ENCODE peak calls at places on chromosome 5, in seven cellular contexts. One of them, this sample, is unnamed.

GRCh38 chr5:107100121-107100520 is 570.6 kb downstream of the EFNA5 start:
- DNase-seq in fibroblast of lung: no peak
- DNase-seq in gastrocnemius medialis: no peak
- DNase-seq in choroid plexus epithelial cell: peak; percentile 36
- DNase-seq in prostate gland: no peak
- DNase-seq in hepatocyte: no peak
- DNase-seq in bronchial epithelial cell: no peak
- DNase-seq in this sample: no peak

GRCh38 chr5:159017787-159018186 is 81.9 kb downstream of the EBF1 start:
- DNase-seq in fibroblast of lung: peak; percentile 86
- DNase-seq in gastrocnemius medialis: peak; percentile 40
- DNase-seq in choroid plexus epithelial cell: peak; percentile 94
- DNase-seq in prostate gland: no peak
- DNase-seq in hepatocyte: peak; percentile 18
- DNase-seq in bronchial epithelial cell: peak; percentile 66
- DNase-seq in this sample: no peak

GRCh38 chr5:96517294-96517693 is 84.2 kb upstream of the PCSK1 start:
- DNase-seq in fibroblast of lung: peak; percentile 89
- DNase-seq in gastrocnemius medialis: no peak
- DNase-seq in choroid plexus epithelial cell: peak; percentile 38
- DNase-seq in prostate gland: no peak
- DNase-seq in hepatocyte: no peak
- DNase-seq in bronchial epithelial cell: no peak
- DNase-seq in this sample: no peak

GRCh38 chr5:33788922-33789321 is 102.9 kb downstream of the ADAMTS12 start:
- DNase-seq in fibroblast of lung: peak; percentile 97
- DNase-seq in gastrocnemius medialis: no peak
- DNase-seq in choroid plexus epithelial cell: peak; percentile 97
- DNase-seq in prostate gland: no peak
- DNase-seq in hepatocyte: no peak
- DNase-seq in bronchial epithelial cell: peak; percentile 47
- DNase-seq in this sample: no peak

GRCh38 chr5:38725419-38725865 is 120.4 kb upstream of the OSMR start:
- DNase-seq in fibroblast of lung: no peak
- DNase-seq in gastrocnemius medialis: no peak
- DNase-seq in choroid plexus epithelial cell: peak; percentile 29
- DNase-seq in prostate gland: no peak
- DNase-seq in hepatocyte: no peak
- DNase-seq in bronchial epithelial cell: no peak
- DNase-seq in this sample: no peak

GRCh38 chr5:169354921-169355320 is 54.0 kb upstream of the SLIT3 start:
- DNase-seq in fibroblast of lung: no peak
- DNase-seq in gastrocnemius medialis: no peak
- DNase-seq in choroid plexus epithelial cell: no peak
- DNase-seq in prostate gland: no peak
- DNase-seq in hepatocyte: no peak
- DNase-seq in bronchial epithelial cell: peak; percentile 66
- DNase-seq in this sample: peak; percentile 73

GRCh38 chr5:132094393-132095076 is 20.9 kb downstream of the CSF2 start:
- DNase-seq in fibroblast of lung: peak; percentile 90
- DNase-seq in gastrocnemius medialis: no peak
- DNase-seq in choroid plexus epithelial cell: peak; percentile 89
- DNase-seq in prostate gland: no peak
- DNase-seq in hepatocyte: peak; percentile 67
- DNase-seq in bronchial epithelial cell: peak; percentile 94
- DNase-seq in this sample: peak; percentile 90

GRCh38 chr5:151719228-151719861 is 32.6 kb upstream of the SPARC start:
- DNase-seq in fibroblast of lung: peak; percentile 61
- DNase-seq in gastrocnemius medialis: peak; percentile 35
- DNase-seq in choroid plexus epithelial cell: peak; percentile 70
- DNase-seq in prostate gland: no peak
- DNase-seq in hepatocyte: no peak
- DNase-seq in bronchial epithelial cell: no peak
- DNase-seq in this sample: no peak

GRCh38 chr5:5240234-5240633 is 100.1 kb downstream of the ADAMTS16 start:
- DNase-seq in fibroblast of lung: no peak
- DNase-seq in gastrocnemius medialis: no peak
- DNase-seq in choroid plexus epithelial cell: no peak
- DNase-seq in prostate gland: no peak
- DNase-seq in hepatocyte: no peak
- DNase-seq in bronchial epithelial cell: no peak
- DNase-seq in this sample: no peak

GRCh38 chr5:176631383-176631970 is 1.0 kb downstream of the EIF4E1B start:
- DNase-seq in fibroblast of lung: no peak
- DNase-seq in gastrocnemius medialis: no peak
- DNase-seq in choroid plexus epithelial cell: no peak
- DNase-seq in prostate gland: no peak
- DNase-seq in hepatocyte: no peak
- DNase-seq in bronchial epithelial cell: no peak
- DNase-seq in this sample: no peak

GRCh38 chr5:131521252-131521651 is 113.8 kb downstream of the RAPGEF6 start:
- DNase-seq in fibroblast of lung: no peak
- DNase-seq in gastrocnemius medialis: no peak
- DNase-seq in choroid plexus epithelial cell: peak; percentile 57
- DNase-seq in prostate gland: no peak
- DNase-seq in hepatocyte: no peak
- DNase-seq in bronchial epithelial cell: peak; percentile 83
- DNase-seq in this sample: peak; percentile 15

GRCh38 chr5:5755888-5756287 is 333.4 kb downstream of the ICE1 start:
- DNase-seq in fibroblast of lung: no peak
- DNase-seq in gastrocnemius medialis: no peak
- DNase-seq in choroid plexus epithelial cell: no peak
- DNase-seq in prostate gland: no peak
- DNase-seq in hepatocyte: no peak
- DNase-seq in bronchial epithelial cell: no peak
- DNase-seq in this sample: no peak

GRCh38 chr5:179766021-179766725 is 27.6 kb upstream of the LTC4S start:
- DNase-seq in fibroblast of lung: peak; percentile 31
- DNase-seq in gastrocnemius medialis: no peak
- DNase-seq in choroid plexus epithelial cell: peak; percentile 66
- DNase-seq in prostate gland: no peak
- DNase-seq in hepatocyte: no peak
- DNase-seq in bronchial epithelial cell: no peak
- DNase-seq in this sample: no peak

GRCh38 chr5:175092691-175093090 is 351.3 kb downstream of the DRD1 start:
- DNase-seq in fibroblast of lung: no peak
- DNase-seq in gastrocnemius medialis: no peak
- DNase-seq in choroid plexus epithelial cell: no peak
- DNase-seq in prostate gland: no peak
- DNase-seq in hepatocyte: peak; percentile 40
- DNase-seq in bronchial epithelial cell: no peak
- DNase-seq in this sample: no peak

GRCh38 chr5:93584531-93585053 is 1.6 kb downstream of the NR2F1 start:
- DNase-seq in fibroblast of lung: no peak
- DNase-seq in gastrocnemius medialis: no peak
- DNase-seq in choroid plexus epithelial cell: peak; percentile 53
- DNase-seq in prostate gland: no peak
- DNase-seq in hepatocyte: no peak
- DNase-seq in bronchial epithelial cell: no peak
- DNase-seq in this sample: no peak

GRCh38 chr5:93583525-93583798 is 440 bp downstream of the NR2F1 start:
- DNase-seq in fibroblast of lung: no peak
- DNase-seq in gastrocnemius medialis: no peak
- DNase-seq in choroid plexus epithelial cell: peak; percentile 78
- DNase-seq in prostate gland: no peak
- DNase-seq in hepatocyte: no peak
- DNase-seq in bronchial epithelial cell: no peak
- DNase-seq in this sample: no peak

GRCh38 chr5:93585753-93586385 is 2.8 kb downstream of the NR2F1 start:
- DNase-seq in fibroblast of lung: peak; percentile 64
- DNase-seq in gastrocnemius medialis: no peak
- DNase-seq in choroid plexus epithelial cell: peak; percentile 50
- DNase-seq in prostate gland: no peak
- DNase-seq in hepatocyte: no peak
- DNase-seq in bronchial epithelial cell: no peak
- DNase-seq in this sample: no peak

GRCh38 chr5:93583799-93584530 is 943 bp downstream of the NR2F1 start:
- DNase-seq in fibroblast of lung: peak; percentile 47
- DNase-seq in gastrocnemius medialis: no peak
- DNase-seq in choroid plexus epithelial cell: no peak
- DNase-seq in prostate gland: no peak
- DNase-seq in hepatocyte: peak; percentile 58
- DNase-seq in bronchial epithelial cell: no peak
- DNase-seq in this sample: peak; percentile 48

DNA sequence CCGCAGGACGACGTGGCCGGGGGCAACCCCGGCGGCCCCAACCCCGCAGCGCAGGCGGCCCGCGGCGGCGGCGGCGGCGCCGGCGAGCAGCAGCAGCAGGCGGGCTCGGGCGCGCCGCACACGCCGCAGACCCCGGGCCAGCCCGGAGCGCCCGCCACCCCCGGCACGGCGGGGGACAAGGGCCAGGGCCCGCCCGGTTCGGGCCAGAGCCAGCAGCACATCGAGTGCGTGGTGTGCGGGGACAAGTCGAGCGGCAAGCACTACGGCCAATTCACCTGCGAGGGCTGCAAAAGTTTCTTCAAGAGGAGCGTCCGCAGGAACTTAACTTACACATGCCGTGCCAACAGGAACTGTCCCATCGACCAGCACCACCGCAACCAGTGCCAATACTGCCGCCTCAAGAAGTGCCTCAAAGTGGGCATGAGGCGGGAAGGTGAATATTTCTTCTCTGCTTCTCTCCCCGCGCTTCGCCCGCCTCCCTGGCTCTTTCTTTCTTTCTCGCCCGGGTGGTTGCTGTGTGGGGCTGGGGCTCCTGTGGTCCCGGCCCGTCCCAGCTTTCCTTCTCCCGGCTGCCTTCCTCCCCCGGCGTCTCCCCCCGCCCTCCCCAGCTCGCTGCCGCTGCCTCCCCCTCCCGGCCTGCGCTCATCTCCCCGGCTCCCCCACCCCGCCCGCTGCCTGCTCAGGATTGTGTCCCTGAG is 2.2 kb downstream of the NR2F1 start:
- DNase-seq in fibroblast of lung: no peak
- DNase-seq in gastrocnemius medialis: no peak
- DNase-seq in choroid plexus epithelial cell: peak; percentile 23
- DNase-seq in prostate gland: no peak
- DNase-seq in hepatocyte: no peak
- DNase-seq in bronchial epithelial cell: no peak
- DNase-seq in this sample: no peak
- H3K4me3 ChIP-seq in fibroblast of lung: peak overlapping the region; percentile 99
- H3K4me3 ChIP-seq in gastrocnemius medialis: peak overlapping the region; percentile 54
- H3K4me3 ChIP-seq in choroid plexus epithelial cell: peak overlapping the region; percentile 69
- H3K4me3 ChIP-seq in prostate gland: peak overlapping the region; percentile 56
- H3K4me3 ChIP-seq in hepatocyte: peak overlapping the region; percentile 21
- H3K4me3 ChIP-seq in bronchial epithelial cell: peak overlapping the region; percentile 36
- H3K4me3 ChIP-seq in this sample: peak overlapping the region; percentile 91

GRCh38 chr5:32711693-32712462 is 757 bp downstream of the NPR3 start:
- DNase-seq in fibroblast of lung: peak; percentile 47
- DNase-seq in gastrocnemius medialis: no peak
- DNase-seq in choroid plexus epithelial cell: peak; percentile 25
- DNase-seq in prostate gland: no peak
- DNase-seq in hepatocyte: no peak
- DNase-seq in bronchial epithelial cell: no peak
- DNase-seq in this sample: no peak

GRCh38 chr5:32712463-32713395 is 1.6 kb downstream of the NPR3 start:
- DNase-seq in fibroblast of lung: peak; percentile 34
- DNase-seq in gastrocnemius medialis: no peak
- DNase-seq in choroid plexus epithelial cell: no peak
- DNase-seq in prostate gland: no peak
- DNase-seq in hepatocyte: no peak
- DNase-seq in bronchial epithelial cell: no peak
- DNase-seq in this sample: no peak

GRCh38 chr5:32710859-32711692 is at the start of gene NPR3:
- DNase-seq in fibroblast of lung: peak; percentile 62
- DNase-seq in gastrocnemius medialis: no peak
- DNase-seq in choroid plexus epithelial cell: peak; percentile 61
- DNase-seq in prostate gland: no peak
- DNase-seq in hepatocyte: peak; percentile 40
- DNase-seq in bronchial epithelial cell: no peak
- DNase-seq in this sample: no peak

GRCh38 chr5:32714836-32715235 is 3.7 kb downstream of the NPR3 start:
- DNase-seq in fibroblast of lung: peak; percentile 51
- DNase-seq in gastrocnemius medialis: no peak
- DNase-seq in choroid plexus epithelial cell: peak; percentile 67
- DNase-seq in prostate gland: no peak
- DNase-seq in hepatocyte: no peak
- DNase-seq in bronchial epithelial cell: no peak
- DNase-seq in this sample: no peak

GRCh38 chr5:32713396-32714381 is 2.6 kb downstream of the NPR3 start:
- DNase-seq in fibroblast of lung: peak; percentile 53
- DNase-seq in gastrocnemius medialis: no peak
- DNase-seq in choroid plexus epithelial cell: peak; percentile 26
- DNase-seq in prostate gland: peak; percentile 39
- DNase-seq in hepatocyte: peak; percentile 42
- DNase-seq in bronchial epithelial cell: peak; percentile 64
- DNase-seq in this sample: peak; percentile 69
- H3K4me3 ChIP-seq in fibroblast of lung: peak overlapping the region; percentile 56
- H3K4me3 ChIP-seq in gastrocnemius medialis: peak overlapping the region; percentile 66
- H3K4me3 ChIP-seq in choroid plexus epithelial cell: peak overlapping the region; percentile 50
- H3K4me3 ChIP-seq in prostate gland: peak overlapping the region; percentile 41
- H3K4me3 ChIP-seq in hepatocyte: peak overlapping the region; percentile 15
- H3K4me3 ChIP-seq in bronchial epithelial cell: peak overlapping the region; percentile 20
- H3K4me3 ChIP-seq in this sample: peak overlapping the region; percentile 13

DNA sequence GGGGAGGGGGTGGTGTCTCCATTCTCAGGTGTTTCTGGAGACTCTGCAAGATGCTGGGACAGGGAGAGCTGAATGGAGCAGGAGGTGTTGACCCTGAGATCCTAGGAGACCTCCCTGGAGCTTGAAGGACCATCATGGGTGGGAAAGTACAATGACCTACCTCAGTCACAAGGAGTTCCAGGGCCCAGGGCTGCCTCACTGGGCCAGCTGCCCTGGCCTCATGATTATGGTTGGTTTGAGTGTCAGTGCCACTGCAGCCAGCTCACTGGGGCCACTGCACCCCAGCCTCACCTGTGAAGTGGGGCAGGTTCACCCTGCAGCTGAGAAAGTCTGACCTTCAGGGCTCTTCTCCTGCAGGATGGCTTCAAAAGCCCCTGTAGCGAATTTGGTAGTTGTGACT is 372.5 kb downstream of the IRX2 start:
- DNase-seq in fibroblast of lung: no peak
- DNase-seq in gastrocnemius medialis: no peak
- DNase-seq in choroid plexus epithelial cell: no peak
- DNase-seq in prostate gland: no peak
- DNase-seq in hepatocyte: no peak
- DNase-seq in bronchial epithelial cell: no peak
- DNase-seq in this sample: no peak
- H3K4me3 ChIP-seq in fibroblast of lung: no peak overlapping the region
- H3K4me3 ChIP-seq in gastrocnemius medialis: no peak overlapping the region
- H3K4me3 ChIP-seq in choroid plexus epithelial cell: no peak overlapping the region
- H3K4me3 ChIP-seq in prostate gland: no peak overlapping the region
- H3K4me3 ChIP-seq in hepatocyte: no peak overlapping the region
- H3K4me3 ChIP-seq in bronchial epithelial cell: no peak overlapping the region
- H3K4me3 ChIP-seq in this sample: no peak overlapping the region

GRCh38 chr5:147305147-147305546 is 70.3 kb downstream of the STK32A start:
- DNase-seq in fibroblast of lung: no peak
- DNase-seq in gastrocnemius medialis: no peak
- DNase-seq in choroid plexus epithelial cell: no peak
- DNase-seq in prostate gland: no peak
- DNase-seq in hepatocyte: no peak
- DNase-seq in bronchial epithelial cell: no peak
- DNase-seq in this sample: no peak

GRCh38 chr5:147306351-147306750 is 71.5 kb downstream of the STK32A start:
- DNase-seq in fibroblast of lung: no peak
- DNase-seq in gastrocnemius medialis: no peak
- DNase-seq in choroid plexus epithelial cell: no peak
- DNase-seq in prostate gland: no peak
- DNase-seq in hepatocyte: no peak
- DNase-seq in bronchial epithelial cell: no peak
- DNase-seq in this sample: no peak

GRCh38 chr5:147307170-147307569 is 72.3 kb downstream of the STK32A start:
- DNase-seq in fibroblast of lung: no peak
- DNase-seq in gastrocnemius medialis: no peak
- DNase-seq in choroid plexus epithelial cell: no peak
- DNase-seq in prostate gland: no peak
- DNase-seq in hepatocyte: no peak
- DNase-seq in bronchial epithelial cell: no peak
- DNase-seq in this sample: no peak

GRCh38 chr5:147310059-147310704 is 75.4 kb downstream of the STK32A start:
- DNase-seq in fibroblast of lung: peak; percentile 22
- DNase-seq in gastrocnemius medialis: peak; percentile 46
- DNase-seq in choroid plexus epithelial cell: no peak
- DNase-seq in prostate gland: peak; percentile 59
- DNase-seq in hepatocyte: no peak
- DNase-seq in bronchial epithelial cell: peak; percentile 91
- DNase-seq in this sample: peak; percentile 77
- H3K4me3 ChIP-seq in fibroblast of lung: no peak overlapping the region
- H3K4me3 ChIP-seq in gastrocnemius medialis: no peak overlapping the region
- H3K4me3 ChIP-seq in choroid plexus epithelial cell: no peak overlapping the region
- H3K4me3 ChIP-seq in prostate gland: no peak overlapping the region
- H3K4me3 ChIP-seq in hepatocyte: no peak overlapping the region
- H3K4me3 ChIP-seq in bronchial epithelial cell: no peak overlapping the region
- H3K4me3 ChIP-seq in this sample: no peak overlapping the region

This sample was measured in PC-9.